ENCODE peak calls at places on chromosome 1, in ten cellular contexts. One of them, this sample, is unnamed.

GRCh38 chr1:193674292-193674944 is 488.0 kb upstream of the B3GALT2 start:
- DNase-seq in mammary epithelial cell: no peak
- DNase-seq in PC-3: peak
- DNase-seq in GM12878: no peak
- DNase-seq in IMR-90: peak
- DNase-seq in neural progenitor cell: no peak
- DNase-seq in neuronal stem cell: no peak
- DNase-seq in endothelial cell of umbilical vein: peak
- DNase-seq in fibroblast of lung: peak
- DNase-seq in HCT116: no peak
- DNase-seq in this sample: no peak

GRCh38 chr1:27561126-27561899 is 42.6 kb downstream of the AHDC1 start:
- DNase-seq in PC-3: no peak
- DNase-seq in neural progenitor cell: peak
- DNase-seq in IMR-90: no peak
- DNase-seq in mammary epithelial cell: no peak
- DNase-seq in HCT116: no peak
- DNase-seq in GM12878: no peak
- DNase-seq in fibroblast of lung: peak
- DNase-seq in neuronal stem cell: no peak
- DNase-seq in endothelial cell of umbilical vein: no peak
- DNase-seq in this sample: no peak

GRCh38 chr1:215118081-215118480 is 35.5 kb downstream of the KCNK2 start:
- DNase-seq in neural progenitor cell: no peak
- DNase-seq in HCT116: no peak
- DNase-seq in IMR-90: no peak
- DNase-seq in neuronal stem cell: no peak
- DNase-seq in PC-3: no peak
- DNase-seq in GM12878: no peak
- DNase-seq in fibroblast of lung: no peak
- DNase-seq in endothelial cell of umbilical vein: no peak
- DNase-seq in mammary epithelial cell: no peak
- DNase-seq in this sample: no peak

GRCh38 chr1:28914228-28915035 is at the start of gene EPB41:
- DNase-seq in neuronal stem cell: peak
- DNase-seq in neural progenitor cell: peak
- DNase-seq in mammary epithelial cell: peak
- DNase-seq in PC-3: peak
- DNase-seq in fibroblast of lung: peak
- DNase-seq in endothelial cell of umbilical vein: peak
- DNase-seq in IMR-90: peak
- DNase-seq in GM12878: peak
- DNase-seq in HCT116: peak
- DNase-seq in this sample: peak

GRCh38 chr1:10980094-10980577 is 32.3 kb upstream of the TARDBP start:
- DNase-seq in GM12878: no peak
- DNase-seq in IMR-90: peak
- DNase-seq in HCT116: no peak
- DNase-seq in endothelial cell of umbilical vein: no peak
- DNase-seq in neural progenitor cell: peak
- DNase-seq in PC-3: peak
- DNase-seq in fibroblast of lung: peak
- DNase-seq in neuronal stem cell: peak
- DNase-seq in mammary epithelial cell: peak
- DNase-seq in this sample: no peak

GRCh38 chr1:154512760-154513159 is 10.5 kb upstream of the SHE start:
- DNase-seq in endothelial cell of umbilical vein: no peak
- DNase-seq in neural progenitor cell: no peak
- DNase-seq in neuronal stem cell: no peak
- DNase-seq in PC-3: no peak
- DNase-seq in GM12878: no peak
- DNase-seq in IMR-90: no peak
- DNase-seq in HCT116: no peak
- DNase-seq in fibroblast of lung: no peak
- DNase-seq in mammary epithelial cell: no peak
- DNase-seq in this sample: no peak

GRCh38 chr1:96587222-96587621 is 134.4 kb upstream of the PTBP2 start:
- DNase-seq in neural progenitor cell: no peak
- DNase-seq in fibroblast of lung: no peak
- DNase-seq in GM12878: no peak
- DNase-seq in endothelial cell of umbilical vein: no peak
- DNase-seq in neuronal stem cell: no peak
- DNase-seq in HCT116: no peak
- DNase-seq in PC-3: no peak
- DNase-seq in mammary epithelial cell: no peak
- DNase-seq in IMR-90: no peak
- DNase-seq in this sample: no peak

GRCh38 chr1:192862271-192862670 is 53.4 kb downstream of the RGS2 start:
- DNase-seq in fibroblast of lung: no peak
- DNase-seq in HCT116: no peak
- DNase-seq in endothelial cell of umbilical vein: no peak
- DNase-seq in PC-3: peak
- DNase-seq in neuronal stem cell: no peak
- DNase-seq in neural progenitor cell: no peak
- DNase-seq in IMR-90: no peak
- DNase-seq in mammary epithelial cell: peak
- DNase-seq in GM12878: no peak
- DNase-seq in this sample: no peak

GRCh38 chr1:223405507-223405906 is 12.3 kb downstream of the CCDC185 start:
- DNase-seq in endothelial cell of umbilical vein: no peak
- DNase-seq in fibroblast of lung: no peak
- DNase-seq in GM12878: no peak
- DNase-seq in neural progenitor cell: no peak
- DNase-seq in PC-3: no peak
- DNase-seq in mammary epithelial cell: no peak
- DNase-seq in IMR-90: no peak
- DNase-seq in HCT116: no peak
- DNase-seq in neuronal stem cell: no peak
- DNase-seq in this sample: no peak

GRCh38 chr1:223403184-223403815 is 10.1 kb downstream of the CCDC185 start:
- DNase-seq in endothelial cell of umbilical vein: no peak
- DNase-seq in IMR-90: peak
- DNase-seq in fibroblast of lung: peak
- DNase-seq in PC-3: peak
- DNase-seq in neuronal stem cell: no peak
- DNase-seq in mammary epithelial cell: peak
- DNase-seq in GM12878: no peak
- DNase-seq in HCT116: no peak
- DNase-seq in neural progenitor cell: no peak
- DNase-seq in this sample: no peak

GRCh38 chr1:223402790-223403142 is 9.6 kb downstream of the CCDC185 start:
- DNase-seq in mammary epithelial cell: no peak
- DNase-seq in neural progenitor cell: no peak
- DNase-seq in HCT116: no peak
- DNase-seq in endothelial cell of umbilical vein: no peak
- DNase-seq in IMR-90: no peak
- DNase-seq in GM12878: no peak
- DNase-seq in neuronal stem cell: no peak
- DNase-seq in fibroblast of lung: no peak
- DNase-seq in PC-3: no peak
- DNase-seq in this sample: no peak

DNA sequence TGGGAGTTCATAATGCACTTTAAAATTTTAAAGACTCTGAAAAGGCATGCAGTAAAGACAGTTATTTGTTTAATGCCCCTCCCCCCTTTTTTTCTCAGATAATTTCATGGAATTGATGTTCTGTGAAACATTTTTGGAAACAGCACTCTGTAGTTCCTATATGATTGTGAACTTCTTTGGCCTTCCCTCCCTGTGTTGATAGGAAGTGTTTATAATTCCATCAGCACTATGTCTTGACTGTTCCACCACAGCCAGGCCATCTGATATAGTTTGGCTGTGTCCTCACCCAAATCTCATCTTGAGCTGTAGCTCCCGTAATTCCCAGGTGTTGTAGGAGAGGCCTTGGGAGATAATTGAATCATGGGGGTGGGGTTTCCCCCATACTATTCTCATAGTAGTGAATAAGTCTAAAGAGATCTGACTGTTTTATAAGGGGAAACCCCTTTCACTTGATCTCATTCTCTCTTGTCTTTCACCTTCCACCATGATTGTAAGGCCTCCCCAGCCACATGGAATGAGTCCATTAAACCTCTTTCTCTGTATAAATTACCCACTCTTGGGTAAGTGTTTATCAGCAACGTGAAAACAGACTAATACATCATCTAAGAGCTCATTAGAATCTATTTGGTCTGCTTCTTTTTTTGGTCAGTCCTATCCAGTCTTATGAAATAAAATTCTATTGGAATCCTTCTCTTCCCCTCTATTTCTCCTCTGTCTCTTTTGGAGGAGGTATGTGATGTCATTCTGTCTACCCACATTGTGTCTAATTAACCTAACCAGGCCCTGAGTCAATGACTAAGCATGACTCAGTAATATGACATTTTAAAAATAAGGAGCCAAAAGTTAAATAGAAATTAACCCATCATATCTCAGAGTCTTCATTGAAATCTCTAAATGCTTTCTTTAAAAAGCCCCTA is 8.9 kb downstream of the CCDC185 start:
- DNase-seq in IMR-90: peak
- DNase-seq in HCT116: peak
- DNase-seq in neural progenitor cell: no peak
- DNase-seq in neuronal stem cell: no peak
- DNase-seq in PC-3: peak
- DNase-seq in endothelial cell of umbilical vein: peak
- DNase-seq in mammary epithelial cell: peak
- DNase-seq in GM12878: no peak
- DNase-seq in fibroblast of lung: peak
- DNase-seq in this sample: no peak
- H3K9ac ChIP-seq in IMR-90: no peak
- H3K9ac ChIP-seq in HCT116: no peak
- H3K9ac ChIP-seq in neural progenitor cell: no peak
- H3K9ac ChIP-seq in neuronal stem cell: no peak
- H3K9ac ChIP-seq in PC-3: no peak
- H3K9ac ChIP-seq in endothelial cell of umbilical vein: no peak
- H3K9ac ChIP-seq in mammary epithelial cell: no peak
- H3K9ac ChIP-seq in GM12878: no peak
- H3K9ac ChIP-seq in fibroblast of lung: no peak
- H3K9ac ChIP-seq in this sample: no peak

DNA sequence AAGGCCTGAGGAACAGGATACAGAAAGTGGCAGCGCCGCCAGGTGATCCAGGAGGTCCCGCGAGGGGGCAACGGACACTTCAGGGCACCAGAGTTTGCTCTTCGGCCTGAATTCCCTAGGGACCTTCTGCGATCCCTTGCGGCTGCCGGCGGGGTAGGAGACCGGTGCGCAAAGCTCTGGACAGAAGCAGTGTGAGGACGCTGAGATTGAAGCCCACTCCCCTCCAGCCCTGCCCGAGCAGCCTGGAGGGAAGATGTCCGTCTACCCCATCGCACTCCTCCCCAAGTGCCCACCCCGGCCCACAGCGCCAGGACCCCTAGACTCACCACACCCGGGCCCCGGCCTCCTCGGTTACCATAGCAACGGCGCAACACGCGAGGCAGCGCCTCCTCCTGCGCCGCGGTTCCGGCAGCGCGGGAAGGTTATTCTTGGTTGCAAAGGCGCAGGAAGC is at the start of gene ANKRD45:
- DNase-seq in neural progenitor cell: peak
- DNase-seq in GM12878: no peak
- DNase-seq in endothelial cell of umbilical vein: peak
- DNase-seq in fibroblast of lung: peak
- DNase-seq in neuronal stem cell: peak
- DNase-seq in IMR-90: peak
- DNase-seq in mammary epithelial cell: no peak
- DNase-seq in HCT116: no peak
- DNase-seq in PC-3: no peak
- DNase-seq in this sample: no peak
- H2AFZ ChIP-seq in neural progenitor cell: peak
- H2AFZ ChIP-seq in GM12878: no peak
- H2AFZ ChIP-seq in endothelial cell of umbilical vein: peak
- H2AFZ ChIP-seq in fibroblast of lung: peak
- H2AFZ ChIP-seq in neuronal stem cell: peak
- H2AFZ ChIP-seq in IMR-90: peak
- H2AFZ ChIP-seq in mammary epithelial cell: peak
- H2AFZ ChIP-seq in HCT116: no peak
- H2AFZ ChIP-seq in PC-3: no peak
- H2AFZ ChIP-seq in this sample: no peak

GRCh38 chr1:230156536-230156935 is 89.5 kb downstream of the GALNT2 start:
- DNase-seq in HCT116: no peak
- DNase-seq in fibroblast of lung: no peak
- DNase-seq in neuronal stem cell: no peak
- DNase-seq in GM12878: no peak
- DNase-seq in endothelial cell of umbilical vein: no peak
- DNase-seq in neural progenitor cell: no peak
- DNase-seq in IMR-90: no peak
- DNase-seq in mammary epithelial cell: no peak
- DNase-seq in PC-3: no peak
- DNase-seq in this sample: no peak

GRCh38 chr1:230153655-230154296 is 86.7 kb downstream of the GALNT2 start:
- DNase-seq in fibroblast of lung: peak
- DNase-seq in mammary epithelial cell: peak
- DNase-seq in neural progenitor cell: peak
- DNase-seq in IMR-90: peak
- DNase-seq in HCT116: no peak
- DNase-seq in neuronal stem cell: peak
- DNase-seq in GM12878: no peak
- DNase-seq in PC-3: no peak
- DNase-seq in endothelial cell of umbilical vein: no peak
- DNase-seq in this sample: no peak

GRCh38 chr1:230156068-230156467 is 89.0 kb downstream of the GALNT2 start:
- DNase-seq in neuronal stem cell: no peak
- DNase-seq in mammary epithelial cell: no peak
- DNase-seq in GM12878: no peak
- DNase-seq in fibroblast of lung: no peak
- DNase-seq in HCT116: no peak
- DNase-seq in PC-3: no peak
- DNase-seq in neural progenitor cell: no peak
- DNase-seq in endothelial cell of umbilical vein: no peak
- DNase-seq in IMR-90: no peak
- DNase-seq in this sample: no peak

GRCh38 chr1:230152999-230153398 is 86.0 kb downstream of the GALNT2 start:
- DNase-seq in PC-3: no peak
- DNase-seq in GM12878: no peak
- DNase-seq in mammary epithelial cell: no peak
- DNase-seq in fibroblast of lung: no peak
- DNase-seq in HCT116: no peak
- DNase-seq in endothelial cell of umbilical vein: no peak
- DNase-seq in neural progenitor cell: no peak
- DNase-seq in neuronal stem cell: no peak
- DNase-seq in IMR-90: no peak
- DNase-seq in this sample: no peak

DNA sequence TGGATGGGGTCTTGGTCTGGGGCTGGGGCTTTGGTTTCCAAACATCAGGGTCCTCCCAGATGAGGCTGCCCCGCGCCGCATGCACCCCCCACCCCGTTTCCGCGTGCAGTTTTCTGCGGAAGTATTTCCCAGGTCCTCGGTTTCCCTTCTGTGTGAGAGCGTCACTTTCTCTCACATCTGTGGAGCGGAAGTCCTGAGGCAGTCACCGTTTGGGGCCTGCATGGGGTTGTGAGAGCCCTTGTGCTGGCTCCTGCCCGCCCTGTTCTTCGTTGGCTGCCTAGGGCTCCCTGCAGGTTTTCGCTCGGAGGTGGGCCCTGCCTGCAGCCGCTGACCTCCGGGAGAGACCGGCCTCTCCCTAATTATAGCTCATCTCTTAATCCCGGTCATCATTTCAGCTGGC is 88.0 kb downstream of the GALNT2 start:
- DNase-seq in HCT116: no peak
- DNase-seq in fibroblast of lung: no peak
- DNase-seq in endothelial cell of umbilical vein: no peak
- DNase-seq in GM12878: no peak
- DNase-seq in mammary epithelial cell: no peak
- DNase-seq in neural progenitor cell: no peak
- DNase-seq in IMR-90: no peak
- DNase-seq in neuronal stem cell: no peak
- DNase-seq in PC-3: no peak
- DNase-seq in this sample: no peak
- H3K9ac ChIP-seq in HCT116: no peak
- H3K9ac ChIP-seq in fibroblast of lung: no peak
- H3K9ac ChIP-seq in endothelial cell of umbilical vein: no peak
- H3K9ac ChIP-seq in GM12878: no peak
- H3K9ac ChIP-seq in mammary epithelial cell: no peak
- H3K9ac ChIP-seq in neural progenitor cell: no peak
- H3K9ac ChIP-seq in IMR-90: no peak
- H3K9ac ChIP-seq in neuronal stem cell: no peak
- H3K9ac ChIP-seq in PC-3: no peak
- H3K9ac ChIP-seq in this sample: no peak

GRCh38 chr1:17186216-17186894 is 18.6 kb upstream of the PADI1 start:
- DNase-seq in neuronal stem cell: no peak
- DNase-seq in GM12878: no peak
- DNase-seq in IMR-90: no peak
- DNase-seq in HCT116: no peak
- DNase-seq in PC-3: no peak
- DNase-seq in mammary epithelial cell: no peak
- DNase-seq in endothelial cell of umbilical vein: no peak
- DNase-seq in neural progenitor cell: no peak
- DNase-seq in fibroblast of lung: no peak
- DNase-seq in this sample: no peak
- H2AFZ ChIP-seq in neuronal stem cell: peak
- H2AFZ ChIP-seq in GM12878: no peak
- H2AFZ ChIP-seq in IMR-90: peak
- H2AFZ ChIP-seq in HCT116: no peak
- H2AFZ ChIP-seq in PC-3: no peak
- H2AFZ ChIP-seq in mammary epithelial cell: peak
- H2AFZ ChIP-seq in endothelial cell of umbilical vein: no peak
- H2AFZ ChIP-seq in neural progenitor cell: no peak
- H2AFZ ChIP-seq in fibroblast of lung: no peak
- H2AFZ ChIP-seq in this sample: no peak

This sample was measured in MM.1S.